ENCODE peak calls at places on chromosomes 3 and 15, in six cellular contexts. One of them, this sample, is unnamed.

GRCh38 chr15:66573719-66574641 is 8.2 kb upstream of the LCTL start:
- DNase-seq in left ventricle myocardium inferior: no peak
- DNase-seq in GM13976: no peak
- DNase-seq in kidney epithelial cell: no peak
- DNase-seq in SK-N-SH: no peak
- DNase-seq in mesothelial cell of epicardium: no peak
- DNase-seq in this sample: peak; percentile 25

GRCh38 chr3:52233968-52234367 is 5.0 kb downstream of the TWF2 start:
- DNase-seq in GM13976: no peak
- DNase-seq in mesothelial cell of epicardium: no peak
- DNase-seq in left ventricle myocardium inferior: peak; percentile 71
- DNase-seq in SK-N-SH: no peak
- DNase-seq in kidney epithelial cell: no peak
- DNase-seq in this sample: no peak

GRCh38 chr15:90479656-90480055 is 50.1 kb upstream of the CRTC3 start:
- DNase-seq in left ventricle myocardium inferior: no peak
- DNase-seq in SK-N-SH: no peak
- DNase-seq in GM13976: no peak
- DNase-seq in mesothelial cell of epicardium: peak; percentile 44
- DNase-seq in kidney epithelial cell: peak; percentile 32
- DNase-seq in this sample: no peak

GRCh38 chr15:77748078-77749064 is 115.7 kb upstream of the LINGO1 start:
- DNase-seq in kidney epithelial cell: no peak
- DNase-seq in mesothelial cell of epicardium: no peak
- DNase-seq in SK-N-SH: no peak
- DNase-seq in left ventricle myocardium inferior: no peak
- DNase-seq in GM13976: no peak
- DNase-seq in this sample: no peak

GRCh38 chr3:143885803-143886427 is 37.6 kb upstream of the SLC9A9 start:
- DNase-seq in GM13976: peak; percentile 38
- DNase-seq in kidney epithelial cell: no peak
- DNase-seq in left ventricle myocardium inferior: no peak
- DNase-seq in SK-N-SH: peak; percentile 26
- DNase-seq in mesothelial cell of epicardium: no peak
- DNase-seq in this sample: peak; percentile 52

GRCh38 chr3:111906667-111907066 is 47.6 kb downstream of the PHLDB2 start:
- DNase-seq in GM13976: no peak
- DNase-seq in kidney epithelial cell: no peak
- DNase-seq in left ventricle myocardium inferior: no peak
- DNase-seq in SK-N-SH: no peak
- DNase-seq in mesothelial cell of epicardium: no peak
- DNase-seq in this sample: no peak

GRCh38 chr3:64368163-64369025 is 143.1 kb upstream of the PRICKLE2 start:
- DNase-seq in kidney epithelial cell: no peak
- DNase-seq in SK-N-SH: no peak
- DNase-seq in GM13976: no peak
- DNase-seq in mesothelial cell of epicardium: no peak
- DNase-seq in left ventricle myocardium inferior: no peak
- DNase-seq in this sample: no peak

GRCh38 chr3:169026543-169027181 is 636.9 kb downstream of the MECOM start:
- DNase-seq in mesothelial cell of epicardium: no peak
- DNase-seq in kidney epithelial cell: peak; percentile 81
- DNase-seq in left ventricle myocardium inferior: no peak
- DNase-seq in GM13976: no peak
- DNase-seq in SK-N-SH: no peak
- DNase-seq in this sample: no peak

GRCh38 chr15:51253385-51253784 is 85.0 kb downstream of the CYP19A1 start:
- DNase-seq in left ventricle myocardium inferior: no peak
- DNase-seq in mesothelial cell of epicardium: no peak
- DNase-seq in GM13976: no peak
- DNase-seq in kidney epithelial cell: no peak
- DNase-seq in SK-N-SH: no peak
- DNase-seq in this sample: no peak

GRCh38 chr3:146655333-146655996 is 50.3 kb upstream of the PLSCR5 start:
- DNase-seq in left ventricle myocardium inferior: no peak
- DNase-seq in GM13976: no peak
- DNase-seq in SK-N-SH: no peak
- DNase-seq in mesothelial cell of epicardium: no peak
- DNase-seq in kidney epithelial cell: no peak
- DNase-seq in this sample: no peak

GRCh38 chr3:153640689-153641308 is 478.8 kb downstream of the RAP2B start:
- DNase-seq in kidney epithelial cell: no peak
- DNase-seq in SK-N-SH: no peak
- DNase-seq in left ventricle myocardium inferior: no peak
- DNase-seq in GM13976: no peak
- DNase-seq in mesothelial cell of epicardium: no peak
- DNase-seq in this sample: no peak

GRCh38 chr15:51289290-51289689 is 49.1 kb downstream of the CYP19A1 start:
- DNase-seq in kidney epithelial cell: no peak
- DNase-seq in mesothelial cell of epicardium: no peak
- DNase-seq in SK-N-SH: no peak
- DNase-seq in left ventricle myocardium inferior: no peak
- DNase-seq in GM13976: no peak
- DNase-seq in this sample: no peak

DNA sequence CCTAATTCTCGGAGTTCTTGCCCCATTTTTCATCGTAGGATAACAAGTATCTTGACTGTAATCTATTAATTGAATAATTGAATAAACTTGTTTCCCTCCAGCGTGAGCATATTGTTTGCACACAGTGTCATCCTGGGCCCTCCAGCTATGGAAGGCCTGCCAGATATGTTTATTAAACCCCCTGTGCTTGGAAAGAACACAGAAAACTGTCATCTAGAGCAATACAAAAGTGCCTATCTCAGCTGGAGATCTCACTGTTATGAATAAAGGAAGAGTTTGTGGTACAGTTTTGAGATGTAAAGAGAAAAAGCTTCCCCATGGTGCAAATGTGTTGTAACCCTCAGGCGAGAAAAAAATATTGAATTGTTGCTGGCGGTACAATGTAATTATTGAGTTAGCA is 405.9 kb downstream of the SOX2 start:
- DNase-seq in mesothelial cell of epicardium: no peak
- DNase-seq in GM13976: no peak
- DNase-seq in left ventricle myocardium inferior: no peak
- DNase-seq in SK-N-SH: peak; percentile 2
- DNase-seq in kidney epithelial cell: no peak
- DNase-seq in this sample: no peak
- TF ChIP-seq CTCF in mesothelial cell of epicardium: no peak
- TF ChIP-seq CTCF in GM13976: no peak
- TF ChIP-seq CTCF in left ventricle myocardium inferior: no peak
- TF ChIP-seq CTCF in SK-N-SH: no peak
- TF ChIP-seq CTCF in kidney epithelial cell: no peak
- TF ChIP-seq CTCF in this sample: no peak

GRCh38 chr3:185756477-185756876 is 68.4 kb downstream of the IGF2BP2 start:
- DNase-seq in left ventricle myocardium inferior: no peak
- DNase-seq in kidney epithelial cell: no peak
- DNase-seq in mesothelial cell of epicardium: no peak
- DNase-seq in GM13976: no peak
- DNase-seq in SK-N-SH: no peak
- DNase-seq in this sample: no peak
- TF ChIP-seq CTCF in left ventricle myocardium inferior: no peak
- TF ChIP-seq CTCF in kidney epithelial cell: no peak
- TF ChIP-seq CTCF in mesothelial cell of epicardium: no peak
- TF ChIP-seq CTCF in GM13976: no peak
- TF ChIP-seq CTCF in SK-N-SH: no peak
- TF ChIP-seq CTCF in this sample: no peak

GRCh38 chr3:46846624-46847542 is 16.4 kb downstream of the MYL3 start:
- DNase-seq in GM13976: no peak
- DNase-seq in kidney epithelial cell: no peak
- DNase-seq in left ventricle myocardium inferior: no peak
- DNase-seq in mesothelial cell of epicardium: no peak
- DNase-seq in SK-N-SH: no peak
- DNase-seq in this sample: no peak

GRCh38 chr3:46847744-46848143 is 15.5 kb downstream of the MYL3 start:
- DNase-seq in mesothelial cell of epicardium: no peak
- DNase-seq in SK-N-SH: no peak
- DNase-seq in kidney epithelial cell: no peak
- DNase-seq in GM13976: no peak
- DNase-seq in left ventricle myocardium inferior: no peak
- DNase-seq in this sample: no peak

GRCh38 chr3:46849686-46850467 is 13.4 kb downstream of the MYL3 start:
- DNase-seq in GM13976: no peak
- DNase-seq in left ventricle myocardium inferior: no peak
- DNase-seq in SK-N-SH: no peak
- DNase-seq in mesothelial cell of epicardium: no peak
- DNase-seq in kidney epithelial cell: no peak
- DNase-seq in this sample: no peak

GRCh38 chr3:46849098-46849631 is 14.1 kb downstream of the MYL3 start:
- DNase-seq in left ventricle myocardium inferior: no peak
- DNase-seq in GM13976: no peak
- DNase-seq in mesothelial cell of epicardium: no peak
- DNase-seq in kidney epithelial cell: no peak
- DNase-seq in SK-N-SH: no peak
- DNase-seq in this sample: no peak

DNA sequence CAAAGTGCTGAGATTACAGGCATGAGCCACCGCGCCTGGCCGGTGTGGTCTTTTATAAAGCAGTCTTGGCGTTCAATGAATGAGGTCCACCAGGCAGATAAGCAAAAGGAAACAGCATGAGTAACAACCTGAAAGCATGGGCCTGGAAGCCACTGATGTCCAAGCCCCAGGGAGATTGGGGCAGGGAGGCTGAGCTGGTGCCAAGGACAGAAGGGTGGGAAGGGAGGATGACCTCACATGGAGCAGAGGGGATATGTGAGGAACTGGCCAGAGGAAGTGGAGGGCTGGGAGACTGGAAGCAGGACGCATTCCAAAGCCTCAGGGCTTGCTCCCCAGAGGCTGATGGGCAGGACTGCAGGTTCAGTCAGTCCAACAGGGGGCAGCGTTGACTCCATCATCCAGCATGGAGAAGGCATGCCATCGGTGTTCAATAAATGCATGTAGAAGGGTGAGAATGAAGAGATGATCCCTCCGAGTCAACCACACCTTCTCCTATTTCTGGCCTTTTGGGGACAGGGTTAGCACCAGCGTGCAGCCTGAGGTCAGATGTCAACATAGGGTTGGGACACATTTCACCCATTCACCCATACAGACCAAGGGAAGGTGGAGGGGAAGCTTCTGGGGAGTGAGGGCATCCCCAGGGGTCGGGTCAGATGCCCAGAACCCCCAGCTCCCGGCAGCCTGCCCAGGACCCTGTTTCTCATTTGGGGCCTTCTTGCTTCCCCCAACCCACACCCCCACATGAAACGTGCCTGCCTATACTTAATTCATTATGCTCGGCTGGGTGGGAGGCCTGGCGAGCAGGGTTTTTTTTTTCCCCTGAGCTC is 14.8 kb downstream of the MYL3 start:
- DNase-seq in left ventricle myocardium inferior: peak; percentile 61
- DNase-seq in mesothelial cell of epicardium: peak; percentile 45
- DNase-seq in kidney epithelial cell: no peak
- DNase-seq in SK-N-SH: no peak
- DNase-seq in GM13976: no peak
- DNase-seq in this sample: no peak
- TF ChIP-seq CTCF in left ventricle myocardium inferior: peak; percentile 57
- TF ChIP-seq CTCF in mesothelial cell of epicardium: peak; percentile 38
- TF ChIP-seq CTCF in kidney epithelial cell: peak; percentile 42
- TF ChIP-seq CTCF in SK-N-SH: peak; percentile 56
- TF ChIP-seq CTCF in GM13976: no peak
- TF ChIP-seq CTCF in this sample: peak; percentile 16

GRCh38 chr3:161770532-161771386 is 274.2 kb downstream of the OTOL1 start:
- DNase-seq in SK-N-SH: no peak
- DNase-seq in mesothelial cell of epicardium: no peak
- DNase-seq in GM13976: peak; percentile 4
- DNase-seq in left ventricle myocardium inferior: no peak
- DNase-seq in kidney epithelial cell: peak; percentile 53
- DNase-seq in this sample: peak; percentile 10
- TF ChIP-seq CTCF in SK-N-SH: no peak
- TF ChIP-seq CTCF in mesothelial cell of epicardium: no peak
- TF ChIP-seq CTCF in GM13976: no peak
- TF ChIP-seq CTCF in left ventricle myocardium inferior: no peak
- TF ChIP-seq CTCF in kidney epithelial cell: no peak
- TF ChIP-seq CTCF in this sample: no peak

This sample was measured in GM20000.